ENCODE peak calls at places on chromosome 5, in five cellular contexts. N is AG10803; H is stimulated activated CD8-positive, alpha-beta memory T cell treated with anti-CD3 and anti-CD28 coated beads, Interleukin-15, amount 100 ng/mL, for 48 hours; R is keratinocyte; I is GM10248. U is an unnamed sample.

GRCh38 chr5:124806026-124806856 is 59.8 kb upstream of the ZNF608 start:
- DNase-seq in N (peak; percentile 25), H (no peak), R (peak; percentile 32), I (no peak), U (peak; percentile 89)

GRCh38 chr5:14182761-14183160 is 39.6 kb downstream of the TRIO start:
- DNase-seq in N (no peak), H (no peak), R (no peak), I (no peak), U (no peak)

GRCh38 chr5:125199968-125200841 is 453.8 kb upstream of the ZNF608 start:
- DNase-seq in N (no peak), H (no peak), R (no peak), I (peak; percentile 15), U (peak; percentile 10)

GRCh38 chr5:82894754-82895153 is 182.4 kb downstream of the TMEM167A start:
- DNase-seq in N (no peak), H (no peak), R (no peak), I (no peak), U (no peak)

GRCh38 chr5:123610665-123611406 is 98.9 kb downstream of the CSNK1G3 start:
- DNase-seq in N (peak; percentile 70), H (no peak), R (peak; percentile 32), I (peak; percentile 25), U (peak; percentile 88)

GRCh38 chr5:13945271-13945670 is 783 bp upstream of the DNAH5 start:
- DNase-seq in N (no peak), H (no peak), R (no peak), I (no peak), U (no peak)

GRCh38 chr5:28567050-28567449 is 1528.7 kb upstream of the CDH9 start:
- DNase-seq in N (no peak), H (no peak), R (no peak), I (no peak), U (no peak)

GRCh38 chr5:6250121-6250520 is 128.2 kb downstream of the MED10 start:
- DNase-seq in N (no peak), H (no peak), R (no peak), I (no peak), U (no peak)

GRCh38 chr5:132498686-132499271 is 8.2 kb upstream of the IRF1 start:
- DNase-seq in N (no peak), H (no peak), R (no peak), I (no peak), U (no peak)

GRCh38 chr5:68661237-68661636 is 432.6 kb upstream of the SLC30A5 start:
- DNase-seq in N (peak; percentile 26), H (no peak), R (no peak), I (peak; percentile 40), U (peak; percentile 41)

GRCh38 chr5:141392429-141393198 is at the start of gene PCDHGA8:
- DNase-seq in N (peak; percentile 41), H (no peak), R (no peak), I (no peak), U (peak; percentile 33)

GRCh38 chr5:175816348-175816747 is 55.0 kb upstream of the CPLX2 start:
- DNase-seq in N (no peak), H (no peak), R (no peak), I (no peak), U (no peak)

GRCh38 chr5:135139397-135140134 is 105.5 kb upstream of the PITX1 start:
- DNase-seq in N (peak; percentile 88), H (no peak), R (no peak), I (no peak), U (peak; percentile 77)

GRCh38 chr5:31106742-31107546 is 86.5 kb upstream of the CDH6 start:
- DNase-seq in N (peak; percentile 9), H (no peak), R (no peak), I (no peak), U (peak; percentile 53)

GRCh38 chr5:44360919-44361625 is 28.1 kb downstream of the FGF10 start:
- DNase-seq in N (no peak), H (no peak), R (no peak), I (no peak), U (no peak)

GRCh38 chr5:11904270-11904906 is at the start of gene CTNND2:
- DNase-seq in N (no peak), H (no peak), R (no peak), I (no peak), U (no peak)

GRCh38 chr5:94776167-94776566 is 157.7 kb downstream of the SLF1 start:
- DNase-seq in N (peak; percentile 47), H (no peak), R (no peak), I (no peak), U (no peak)

GRCh38 chr5:173165193-173165988 is 21.1 kb downstream of the BNIP1 start:
- DNase-seq in N (no peak), H (no peak), R (no peak), I (no peak), U (no peak)

GRCh38 chr5:142334548-142334947 is 9.7 kb upstream of the SPRY4 start:
- DNase-seq in N (no peak), H (no peak), R (no peak), I (no peak), U (no peak)

GRCh38 chr5:6759401-6759800 is 46.2 kb downstream of the TENT4A start:
- DNase-seq in N (no peak), H (no peak), R (peak; percentile 11), I (no peak), U (peak; percentile 10)

GRCh38 chr5:66892715-66893114 is 296.5 kb downstream of the MAST4 start:
- DNase-seq in N (no peak), H (no peak), R (no peak), I (no peak), U (no peak)

GRCh38 chr5:146628950-146629349 is 113.0 kb upstream of the GPR151 start:
- DNase-seq in N (no peak), H (no peak), R (no peak), I (no peak), U (no peak)

GRCh38 chr5:78655731-78656130 is 7.2 kb upstream of the LHFPL2 start:
- DNase-seq in N (no peak), H (no peak), R (no peak), I (no peak), U (no peak)

U was measured in fibroblast of pulmonary artery.